ENCODE peak calls at places on chromosomes 1 and 21, in seven cellular contexts. W, K, P, H, A, Z and X are unnamed samples.

GRCh38 chr1:100070201-100070939 is 62.4 kb downstream of the SASS6 start:
- DNase-seq in W (no peak), K (no peak), P (no peak), H (no peak), A (no peak), Z (no peak), X (no peak)

GRCh38 chr1:224497714-224498573 is 63.3 kb upstream of the WDR26 start:
- DNase-seq in W (no peak), K (peak; percentile 73), P (peak; percentile 86), H (peak; percentile 86), A (peak; percentile 67), Z (peak; percentile 94), X (no peak)

GRCh38 chr1:85343612-85344255 is 67.3 kb upstream of the BCL10 start:
- DNase-seq in W (no peak), K (peak; percentile 83), P (no peak), H (no peak), A (no peak), Z (peak; percentile 86), X (no peak)

GRCh38 chr1:115114308-115114707 is 25.0 kb upstream of the TSPAN2 start:
- DNase-seq in W (peak; percentile 55), K (peak; percentile 48), P (no peak), H (peak; percentile 9), A (no peak), Z (peak; percentile 76), X (no peak)

GRCh38 chr1:6045110-6045502 is 582 bp upstream of the KCNAB2 start:
- DNase-seq in W (peak; percentile 9), K (no peak), P (no peak), H (no peak), A (no peak), Z (no peak), X (no peak)

GRCh38 chr1:21539933-21540332 is 30.7 kb downstream of the ALPL start:
- DNase-seq in W (no peak), K (no peak), P (no peak), H (no peak), A (no peak), Z (peak; percentile 35), X (no peak)

GRCh38 chr1:109395602-109396512 is 1.9 kb downstream of the SORT1 start:
- DNase-seq in W (no peak), K (peak; percentile 49), P (no peak), H (no peak), A (no peak), Z (peak; percentile 72), X (no peak)

GRCh38 chr1:90393025-90393424 is 324.1 kb downstream of the BARHL2 start:
- DNase-seq in W (no peak), K (no peak), P (no peak), H (no peak), A (no peak), Z (peak; percentile 80), X (no peak)

GRCh38 chr21:44933938-44934260 is 5.9 kb upstream of the SLX9 start:
- DNase-seq in W (peak; percentile 61), K (no peak), P (no peak), H (no peak), A (no peak), Z (no peak), X (no peak)

GRCh38 chr1:24555591-24556413 is at the start of gene NCMAP:
- DNase-seq in W (peak; percentile 91), K (no peak), P (peak; percentile 37), H (peak; percentile 32), A (no peak), Z (no peak), X (no peak)

GRCh38 chr1:185284533-185285244 is 32.4 kb downstream of the IVNS1ABP start:
- DNase-seq in W (no peak), K (peak; percentile 51), P (no peak), H (no peak), A (no peak), Z (no peak), X (no peak)

GRCh38 chr1:82565546-82565945 is 764.8 kb downstream of the ADGRL2 start:
- DNase-seq in W (no peak), K (peak; percentile 62), P (no peak), H (no peak), A (peak; percentile 53), Z (peak; percentile 74), X (peak; percentile 51)

GRCh38 chr1:110119843-110120242 is 7.6 kb downstream of the UBL4B start:
- DNase-seq in W (peak; percentile 28), K (no peak), P (no peak), H (no peak), A (no peak), Z (no peak), X (no peak)

GRCh38 chr1:203185061-203185461 is 1.4 kb downstream of the CHI3L1 start:
- DNase-seq in W (no peak), K (no peak), P (no peak), H (no peak), A (no peak), Z (no peak), X (no peak)

GRCh38 chr1:30715216-30715615 is 8.2 kb downstream of the MATN1 start:
- DNase-seq in W (peak; percentile 17), K (no peak), P (no peak), H (no peak), A (no peak), Z (no peak), X (no peak)

GRCh38 chr1:225626698-225627097 is 26.2 kb downstream of the ENAH start:
- DNase-seq in W (no peak), K (no peak), P (no peak), H (peak; percentile 44), A (no peak), Z (no peak), X (no peak)

GRCh38 chr1:175193339-175193950 is 869 bp upstream of the KIAA0040 start:
- DNase-seq in W (no peak), K (no peak), P (no peak), H (peak; percentile 43), A (peak; percentile 6), Z (peak; percentile 40), X (no peak)

GRCh38 chr1:2303016-2303775 is 75.1 kb downstream of the SKI start:
- DNase-seq in W (peak; percentile 54), K (no peak), P (no peak), H (no peak), A (no peak), Z (no peak), X (no peak)

GRCh38 chr1:21586926-21587601 is 77.8 kb downstream of the ALPL start:
- DNase-seq in W (no peak), K (peak; percentile 81), P (no peak), H (no peak), A (peak; percentile 54), Z (peak; percentile 96), X (peak; percentile 49)

GRCh38 chr1:202798792-202799331 is 9.4 kb downstream of the KDM5B start:
- DNase-seq in W (no peak), K (no peak), P (no peak), H (no peak), A (no peak), Z (no peak), X (no peak)

GRCh38 chr1:168084396-168085231 is 52.1 kb downstream of the GPR161 start:
- DNase-seq in W (peak; percentile 81), K (peak; percentile 70), P (peak; percentile 66), H (peak; percentile 64), A (no peak), Z (no peak), X (peak; percentile 23)

GRCh38 chr1:208951908-208952307 is 631.6 kb upstream of the CAMK1G start:
- DNase-seq in W (no peak), K (no peak), P (no peak), H (no peak), A (peak; percentile 41), Z (peak; percentile 66), X (no peak)

GRCh38 chr1:164495915-164496314 is 63.1 kb upstream of the PBX1 start:
- DNase-seq in W (no peak), K (no peak), P (no peak), H (no peak), A (no peak), Z (no peak), X (no peak)

GRCh38 chr21:27076035-27076434 is 109.1 kb upstream of the ADAMTS5 start:
- DNase-seq in W (no peak), K (no peak), P (no peak), H (no peak), A (no peak), Z (no peak), X (no peak)

GRCh38 chr1:29473167-29473855 is 237.0 kb downstream of the PTPRU start:
- DNase-seq in W (no peak), K (no peak), P (no peak), H (no peak), A (no peak), Z (no peak), X (no peak)

GRCh38 chr1:26164036-26164927 is 4.5 kb downstream of the C1orf232 start:
- DNase-seq in W (peak; percentile 80), K (peak; percentile 31), P (peak; percentile 52), H (peak; percentile 48), A (no peak), Z (no peak), X (no peak)

GRCh38 chr1:9363061-9363471 is 70.4 kb downstream of the SPSB1 start:
- DNase-seq in W (no peak), K (no peak), P (no peak), H (no peak), A (no peak), Z (no peak), X (no peak)